ENCODE peak calls at places on chromosomes 13 and 19, in five cellular contexts. One of them, this sample, is unnamed.

GRCh38 chr19:9865732-9866627 is 30.9 kb downstream of the PIN1 start:
- DNase-seq in cardiac fibroblast: no peak
- DNase-seq in ovary: no peak
- DNase-seq in T follicular helper cell: peak
- DNase-seq in astrocyte of the spinal cord: no peak
- DNase-seq in this sample: no peak

GRCh38 chr19:53172892-53173291 is 14.0 kb upstream of the ZNF347 start:
- DNase-seq in ovary: no peak
- DNase-seq in astrocyte of the spinal cord: no peak
- DNase-seq in T follicular helper cell: no peak
- DNase-seq in cardiac fibroblast: peak
- DNase-seq in this sample: no peak

GRCh38 chr13:50914848-50915247 is 5.3 kb downstream of the RNASEH2B start:
- DNase-seq in T follicular helper cell: no peak
- DNase-seq in cardiac fibroblast: peak
- DNase-seq in astrocyte of the spinal cord: peak
- DNase-seq in ovary: no peak
- DNase-seq in this sample: no peak

GRCh38 chr19:32902448-32902847 is 32.9 kb upstream of the SLC7A9 start:
- DNase-seq in ovary: no peak
- DNase-seq in T follicular helper cell: no peak
- DNase-seq in astrocyte of the spinal cord: no peak
- DNase-seq in cardiac fibroblast: no peak
- DNase-seq in this sample: no peak

GRCh38 chr19:3682741-3683404 is 17.4 kb downstream of the PIP5K1C start:
- DNase-seq in ovary: no peak
- DNase-seq in astrocyte of the spinal cord: peak
- DNase-seq in T follicular helper cell: no peak
- DNase-seq in cardiac fibroblast: peak
- DNase-seq in this sample: no peak

GRCh38 chr19:5623397-5624153 is 692 bp downstream of the SAFB start:
- DNase-seq in cardiac fibroblast: no peak
- DNase-seq in T follicular helper cell: no peak
- DNase-seq in ovary: no peak
- DNase-seq in astrocyte of the spinal cord: no peak
- DNase-seq in this sample: peak

GRCh38 chr19:42313096-42313839 is at the start of gene TMEM145:
- DNase-seq in T follicular helper cell: no peak
- DNase-seq in astrocyte of the spinal cord: no peak
- DNase-seq in cardiac fibroblast: peak
- DNase-seq in ovary: peak
- DNase-seq in this sample: peak

GRCh38 chr19:11176466-11177193 is 20.7 kb downstream of the KANK2 start:
- DNase-seq in ovary: no peak
- DNase-seq in T follicular helper cell: no peak
- DNase-seq in cardiac fibroblast: no peak
- DNase-seq in astrocyte of the spinal cord: no peak
- DNase-seq in this sample: no peak

GRCh38 chr13:104098421-104098820 is 1032.2 kb upstream of the SLC10A2 start:
- DNase-seq in cardiac fibroblast: no peak
- DNase-seq in ovary: no peak
- DNase-seq in T follicular helper cell: no peak
- DNase-seq in astrocyte of the spinal cord: no peak
- DNase-seq in this sample: no peak

GRCh38 chr13:41568990-41569387 is 111.6 kb downstream of the RGCC start:
- DNase-seq in cardiac fibroblast: peak
- DNase-seq in T follicular helper cell: no peak
- DNase-seq in astrocyte of the spinal cord: peak
- DNase-seq in ovary: no peak
- DNase-seq in this sample: no peak

GRCh38 chr13:22696433-22696832 is 484.3 kb upstream of the SGCG start:
- DNase-seq in T follicular helper cell: no peak
- DNase-seq in cardiac fibroblast: no peak
- DNase-seq in ovary: no peak
- DNase-seq in astrocyte of the spinal cord: no peak
- DNase-seq in this sample: no peak